ENCODE peak calls at places on chromosome 1, in nine cellular contexts. V, G, X, S, L, K, F, I and J are unnamed samples.

GRCh38 chr1:173190101-173190895 is 16.8 kb downstream of the TNFSF4 start:
- DNase-seq in V (no peak), G (peak; percentile 82), X (peak; percentile 65), S (peak; percentile 92), L (peak; percentile 45), K (peak; percentile 77), F (no peak), I (peak; percentile 13), J (peak; percentile 40)

GRCh38 chr1:103905363-103905762 is 155.7 kb downstream of the AMY1C start:
- DNase-seq in V (no peak), G (no peak), X (no peak), S (no peak), L (no peak), K (no peak), F (no peak), I (no peak), J (no peak)

GRCh38 chr1:53183277-53183990 is 13.2 kb upstream of the CPT2 start:
- DNase-seq in V (no peak), G (peak; percentile 72), X (no peak), S (no peak), L (no peak), K (peak; percentile 32), F (no peak), I (no peak), J (no peak)

GRCh38 chr1:158035014-158035413 is 41.6 kb downstream of the KIRREL1 start:
- DNase-seq in V (no peak), G (no peak), X (no peak), S (no peak), L (no peak), K (no peak), F (no peak), I (no peak), J (no peak)

GRCh38 chr1:51189421-51190073 is 46.5 kb upstream of the RNF11 start:
- DNase-seq in V (peak; percentile 17), G (peak; percentile 68), X (peak; percentile 63), S (peak; percentile 59), L (no peak), K (peak; percentile 84), F (no peak), I (peak; percentile 64), J (peak; percentile 61)

GRCh38 chr1:30600258-30600657 is 123.1 kb downstream of the MATN1 start:
- DNase-seq in V (no peak), G (no peak), X (no peak), S (no peak), L (no peak), K (no peak), F (no peak), I (no peak), J (no peak)

GRCh38 chr1:162627662-162628296 is 4.5 kb upstream of the DDR2 start:
- DNase-seq in V (peak; percentile 2), G (peak; percentile 42), X (no peak), S (no peak), L (no peak), K (peak; percentile 55), F (no peak), I (peak; percentile 50), J (peak; percentile 44)

GRCh38 chr1:228018961-228019721 is 12.3 kb downstream of the WNT3A start:
- DNase-seq in V (no peak), G (no peak), X (no peak), S (no peak), L (no peak), K (no peak), F (no peak), I (no peak), J (no peak)

GRCh38 chr1:94383966-94384408 is 34.2 kb upstream of the ABCD3 start:
- DNase-seq in V (no peak), G (peak; percentile 28), X (no peak), S (peak; percentile 100), L (no peak), K (no peak), F (no peak), I (no peak), J (no peak)

GRCh38 chr1:214838351-214838750 is 235.4 kb downstream of the CENPF start:
- DNase-seq in V (no peak), G (peak; percentile 92), X (peak; percentile 19), S (no peak), L (no peak), K (peak; percentile 94), F (no peak), I (no peak), J (no peak)

GRCh38 chr1:152912471-152912870 is 4.1 kb downstream of the IVL start:
- DNase-seq in V (no peak), G (no peak), X (no peak), S (no peak), L (no peak), K (no peak), F (no peak), I (no peak), J (no peak)